ENCODE peak calls at places on chromosomes 13 and 19, in five cellular contexts. Z is fibroblast of lung; T is CD4-positive, CD25-positive, alpha-beta regulatory T cell; E is Peyer's patch; H is neuronal stem cell. B is an unnamed sample.

GRCh38 chr13:24097064-24097463 is 63.5 kb upstream of the SPATA13 start:
- DNase-seq in Z (peak; percentile 36), T (no peak), E (no peak), H (no peak), B (peak; percentile 44)

GRCh38 chr19:3039641-3040077 is 10.6 kb upstream of the TLE2 start:
- DNase-seq in Z (no peak), T (peak; percentile 36), E (no peak), H (no peak), B (no peak)

GRCh38 chr13:110555601-110556223 is 5.8 kb downstream of the RAB20 start:
- DNase-seq in Z (no peak), T (no peak), E (no peak), H (no peak), B (no peak)

GRCh38 chr13:76944457-76944856 is 3.9 kb upstream of the ACOD1 start:
- DNase-seq in Z (peak; percentile 69), T (no peak), E (no peak), H (no peak), B (no peak)

GRCh38 chr13:112990783-112991182 is 21.8 kb downstream of the MCF2L start:
- DNase-seq in Z (no peak), T (no peak), E (peak; percentile 81), H (no peak), B (no peak)

GRCh38 chr13:30125422-30126073 is 181.8 kb downstream of the KATNAL1 start:
- DNase-seq in Z (peak; percentile 94), T (no peak), E (no peak), H (no peak), B (no peak)

GRCh38 chr13:71240906-71241305 is 626.1 kb downstream of the DACH1 start:
- DNase-seq in Z (peak; percentile 19), T (no peak), E (no peak), H (no peak), B (no peak)

GRCh38 chr19:10961073-10961762 is 388 bp downstream of the SMARCA4 start:
- DNase-seq in Z (peak; percentile 13), T (no peak), E (peak; percentile 55), H (peak; percentile 53), B (no peak)

GRCh38 chr19:21256722-21257121 is 72.5 kb downstream of the ZNF708 start:
- DNase-seq in Z (peak; percentile 13), T (no peak), E (no peak), H (no peak), B (no peak)

GRCh38 chr13:73272831-73273230 is 214.0 kb downstream of the KLF5 start:
- DNase-seq in Z (no peak), T (no peak), E (no peak), H (no peak), B (no peak)

GRCh38 chr19:6222884-6223283 is 56.9 kb downstream of the MLLT1 start:
- DNase-seq in Z (no peak), T (no peak), E (no peak), H (no peak), B (no peak)

GRCh38 chr19:56423985-56424353 is 19.8 kb downstream of the ZNF583 start:
- DNase-seq in Z (no peak), T (no peak), E (no peak), H (no peak), B (peak; percentile 1)

DNA sequence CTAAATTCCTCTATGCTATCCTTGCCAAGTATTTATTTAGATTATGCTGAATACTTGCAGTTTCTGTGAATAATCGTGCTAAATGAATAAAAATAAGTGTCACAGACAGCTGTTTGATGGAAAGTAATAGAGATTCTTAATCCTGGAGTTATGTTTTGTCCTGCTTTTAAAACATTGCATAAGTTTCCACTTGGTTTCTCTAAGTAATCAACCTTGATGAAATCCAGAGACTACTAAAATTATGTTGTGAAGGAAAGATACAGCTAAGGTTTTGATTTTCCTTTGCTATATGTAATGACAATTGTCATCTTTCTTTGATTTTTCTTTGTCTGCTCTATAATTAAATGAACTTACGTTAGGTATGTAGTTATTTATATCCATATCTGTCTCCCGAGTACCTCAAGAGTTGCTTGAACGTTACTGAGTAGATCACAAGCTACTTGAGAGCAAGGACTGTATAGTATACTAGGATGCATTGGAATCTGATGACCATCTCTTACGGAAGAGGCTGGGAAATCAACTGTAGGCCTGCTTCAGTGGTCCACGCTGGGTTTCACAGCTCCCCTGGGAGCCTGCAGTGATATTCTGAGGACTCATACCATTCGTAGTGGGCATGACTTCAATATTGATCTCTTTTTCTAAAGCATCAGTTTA is 5.8 kb downstream of the ABHD13 start:
- DNase-seq in Z (no peak), T (no peak), E (no peak), H (no peak), B (no peak)
- H3K4me1 ChIP-seq in Z (no peaks in the 10 kb centered on the region), T (peaks cover 52% of the 10 kb centered on the region), E (no peaks in the 10 kb centered on the region), H (peaks cover 17% of the 10 kb centered on the region), B (peaks cover 8% of the 10 kb centered on the region)

GRCh38 chr13:106340249-106340648 is 195.2 kb downstream of the EFNB2 start:
- DNase-seq in Z (no peak), T (no peak), E (no peak), H (no peak), B (no peak)
- H3K4me3 ChIP-seq in Z (no peak overlapping the region), T (no peak overlapping the region), E (no peak overlapping the region), H (no peak overlapping the region), B (no peak overlapping the region)

GRCh38 chr19:1253514-1254080 is 5.2 kb downstream of the MIDN start:
- DNase-seq in Z (peak; percentile 86), T (no peak), E (peak; percentile 83), H (no peak), B (peak; percentile 95)
- H3K4me1 ChIP-seq in Z (peaks cover 29% of the 10 kb centered on the region), T (peaks cover 63% of the 10 kb centered on the region), E (peaks cover 43% of the 10 kb centered on the region), H (peaks cover 31% of the 10 kb centered on the region), B (peaks cover 57% of the 10 kb centered on the region)

DNA sequence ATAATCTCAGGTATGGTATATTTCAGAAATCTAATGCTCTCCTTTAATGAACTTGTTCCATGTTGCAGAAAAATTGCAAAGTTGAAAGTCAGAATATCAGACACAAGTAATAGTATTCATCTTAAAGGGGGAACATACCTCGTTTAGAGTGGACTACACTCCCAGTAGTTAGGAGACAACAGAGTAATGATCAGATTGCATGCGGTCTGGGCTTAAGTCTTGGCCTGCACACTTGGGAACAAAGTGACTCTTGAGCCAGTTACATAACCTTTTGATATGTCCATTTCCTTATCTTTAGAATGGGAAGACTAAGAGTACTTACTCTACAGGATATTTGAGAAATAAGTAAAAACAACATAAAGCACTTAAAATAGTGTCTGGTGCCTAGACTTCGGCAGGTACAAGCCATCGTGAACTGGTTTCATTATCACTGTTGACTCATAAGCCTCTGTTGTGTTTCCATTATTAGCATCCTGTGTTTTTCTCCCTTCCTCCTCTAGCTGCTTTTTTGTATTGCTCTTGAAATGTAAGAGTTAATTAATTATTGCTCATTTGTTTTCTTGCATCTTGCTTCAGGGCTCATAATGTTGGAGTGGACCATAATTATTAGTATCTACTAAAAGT is 53.0 kb downstream of the DPY19L3 start:
- DNase-seq in Z (no peak), T (peak; percentile 13), E (no peak), H (no peak), B (no peak)
- H3K4me3 ChIP-seq in Z (no peak overlapping the region), T (peak overlapping the region; percentile 64), E (no peak overlapping the region), H (no peak overlapping the region), B (no peak overlapping the region)

GRCh38 chr13:98173431-98173921 is 3.6 kb downstream of the RNF113B start:
- DNase-seq in Z (peak; percentile 100), T (no peak), E (peak; percentile 49), H (no peak), B (peak; percentile 81)

GRCh38 chr13:98175823-98176222 is 1.2 kb downstream of the RNF113B start:
- DNase-seq in Z (peak; percentile 34), T (no peak), E (no peak), H (no peak), B (peak; percentile 42)

GRCh38 chr13:98174995-98175394 is 2.1 kb downstream of the RNF113B start:
- DNase-seq in Z (peak; percentile 70), T (no peak), E (no peak), H (no peak), B (no peak)

GRCh38 chr13:98172570-98173405 is 4.3 kb downstream of the RNF113B start:
- DNase-seq in Z (peak; percentile 62), T (no peak), E (no peak), H (no peak), B (no peak)

DNA sequence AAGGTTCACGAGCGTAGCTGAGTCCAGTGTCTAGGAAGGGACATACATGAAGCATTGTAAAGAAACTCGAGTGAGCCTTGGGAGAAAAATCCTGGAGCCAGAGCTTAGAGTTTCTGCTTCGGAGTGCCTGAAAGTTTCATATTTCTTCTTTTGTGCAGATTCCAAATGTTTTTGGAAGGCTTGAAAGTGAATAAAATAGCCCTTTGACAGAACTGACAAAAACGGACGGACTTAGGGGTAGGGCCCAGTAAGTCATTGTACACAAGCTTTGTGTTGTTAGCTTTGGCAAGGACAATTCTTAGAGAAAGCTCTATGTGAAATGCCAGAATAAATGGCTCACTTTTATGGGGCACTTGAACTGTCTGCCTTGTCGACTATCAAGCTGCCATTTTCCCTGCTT is 2.7 kb downstream of the RNF113B start:
- DNase-seq in Z (peak; percentile 44), T (no peak), E (no peak), H (no peak), B (no peak)
- H3K4me1 ChIP-seq in Z (peaks cover 29% of the 10 kb centered on the region), T (no peaks in the 10 kb centered on the region), E (no peaks in the 10 kb centered on the region), H (peaks cover 32% of the 10 kb centered on the region), B (peaks cover 67% of the 10 kb centered on the region)

DNA sequence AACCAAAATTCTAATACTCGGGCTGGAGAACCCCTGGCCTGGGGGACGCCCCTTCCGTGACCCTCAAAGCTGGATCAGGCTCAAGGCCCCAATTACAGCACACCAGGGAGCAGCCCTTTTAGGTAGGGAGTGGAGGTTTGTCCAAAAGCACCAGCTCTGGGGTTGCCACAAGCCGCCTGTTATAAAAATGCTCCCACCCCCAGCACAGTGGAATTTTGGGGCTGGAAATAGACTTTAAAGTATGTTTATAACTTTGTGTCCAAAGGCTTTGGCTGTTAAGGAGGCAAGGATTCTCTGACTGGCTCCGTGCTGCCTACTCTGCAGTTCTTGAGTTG is 564 bp upstream of the GMIP start:
- DNase-seq in Z (no peak), T (no peak), E (no peak), H (no peak), B (no peak)
- H3K4me3 ChIP-seq in Z (no peak overlapping the region), T (no peak overlapping the region), E (peak overlapping the region; percentile 83), H (peak overlapping the region; percentile 81), B (peak overlapping the region; percentile 68)

DNA sequence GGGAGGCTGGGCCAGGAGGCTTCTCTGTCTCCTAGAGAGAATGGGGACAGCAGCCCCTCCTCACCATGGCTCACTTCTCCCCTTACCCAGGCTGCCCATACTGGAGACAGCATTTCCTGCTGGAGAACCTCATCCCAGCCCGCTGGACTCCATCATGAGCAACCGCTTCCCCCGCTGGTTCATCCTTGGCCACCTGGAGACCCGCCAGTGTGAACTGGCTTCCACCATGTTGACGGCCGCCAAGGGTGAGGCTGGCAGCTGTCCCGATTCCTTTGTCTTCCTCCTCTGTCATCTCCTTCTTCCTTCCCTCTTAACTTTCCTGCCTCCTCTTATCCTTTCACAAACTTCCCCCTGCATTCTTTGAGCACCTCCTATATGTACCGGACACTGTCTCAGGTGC is 28.0 kb downstream of the ZSWIM4 start:
- DNase-seq in Z (no peak), T (no peak), E (no peak), H (no peak), B (no peak)
- H3K4me1 ChIP-seq in Z (no peaks in the 10 kb centered on the region), T (no peaks in the 10 kb centered on the region), E (no peaks in the 10 kb centered on the region), H (no peaks in the 10 kb centered on the region), B (no peaks in the 10 kb centered on the region)

GRCh38 chr19:4416268-4416667 is 13.8 kb downstream of the CHAF1A start:
- DNase-seq in Z (no peak), T (no peak), E (no peak), H (no peak), B (no peak)

GRCh38 chr19:4414144-4414799 is 11.8 kb downstream of the CHAF1A start:
- DNase-seq in Z (peak; percentile 14), T (no peak), E (no peak), H (no peak), B (no peak)

GRCh38 chr19:4413588-4413987 is 11.1 kb downstream of the CHAF1A start:
- DNase-seq in Z (no peak), T (no peak), E (no peak), H (no peak), B (no peak)

GRCh38 chr19:4414800-4415251 is 12.4 kb downstream of the CHAF1A start:
- DNase-seq in Z (peak; percentile 12), T (no peak), E (no peak), H (no peak), B (no peak)

GRCh38 chr19:4415352-4415751 is 12.9 kb downstream of the CHAF1A start:
- DNase-seq in Z (peak; percentile 30), T (no peak), E (no peak), H (no peak), B (no peak)
- H3K4me3 ChIP-seq in Z (no peak overlapping the region), T (no peak overlapping the region), E (no peak overlapping the region), H (no peak overlapping the region), B (no peak overlapping the region)

B was measured in SJSA1.